ENCODE peak calls at places on chromosome 17, in four cellular contexts. W is HL-60, A is GM12878, O is K562. U is an unnamed sample.

GRCh38 chr17:68694791-68695485 is 93.8 kb upstream of the FAM20A start:
- DNase-seq in W (no peak), A (no peak), O (no peak), U (no peak)

GRCh38 chr17:57566724-57567123 is 178.4 kb downstream of the CCDC182 start:
- DNase-seq in W (no peak), A (no peak), O (no peak), U (no peak)

GRCh38 chr17:11980813-11981212 is 16.5 kb downstream of the ZNF18 start:
- DNase-seq in W (no peak), A (no peak), O (no peak), U (no peak)

GRCh38 chr17:39593371-39593770 is 14.3 kb downstream of the NEUROD2 start:
- DNase-seq in W (no peak), A (no peak), O (no peak), U (no peak)

GRCh38 chr17:50279181-50279526 is 4.9 kb downstream of the TMEM92 start:
- DNase-seq in W (no peak), A (no peak), O (no peak), U (no peak)

GRCh38 chr17:12342609-12343248 is 322.1 kb downstream of the MAP2K4 start:
- DNase-seq in W (peak), A (no peak), O (peak), U (peak)

GRCh38 chr17:75842411-75842810 is 1.8 kb downstream of the UNC13D start:
- DNase-seq in W (no peak), A (no peak), O (no peak), U (no peak)

GRCh38 chr17:41973457-41973856 is 6.9 kb downstream of the CNP start:
- DNase-seq in W (no peak), A (no peak), O (no peak), U (no peak)

GRCh38 chr17:12977008-12977751 is 40.6 kb downstream of the ELAC2 start:
- DNase-seq in W (no peak), A (no peak), O (no peak), U (no peak)

GRCh38 chr17:17454276-17454675 is 22.5 kb upstream of the MED9 start:
- DNase-seq in W (no peak), A (no peak), O (no peak), U (no peak)

GRCh38 chr17:75941442-75941819 is 589 bp upstream of the FBF1 start:
- DNase-seq in W (no peak), A (no peak), O (no peak), U (no peak)

GRCh38 chr17:50275279-50275678 is 1.0 kb downstream of the TMEM92 start:
- DNase-seq in W (no peak), A (no peak), O (no peak), U (no peak)

GRCh38 chr17:64115871-64116534 is 13.9 kb downstream of the ERN1 start:
- DNase-seq in W (no peak), A (no peak), O (no peak), U (no peak)

GRCh38 chr17:76368545-76368944 is 14.8 kb upstream of the PRPSAP1 start:
- DNase-seq in W (no peak), A (no peak), O (no peak), U (no peak)

GRCh38 chr17:65323055-65323454 is 185.9 kb downstream of the RGS9 start:
- DNase-seq in W (no peak), A (no peak), O (peak), U (no peak)

GRCh38 chr17:42101513-42102292 is 3.4 kb upstream of the ZNF385C start:
- DNase-seq in W (peak), A (no peak), O (peak), U (peak)

GRCh38 chr17:2893422-2893914 is 97.2 kb downstream of the RAP1GAP2 start:
- DNase-seq in W (no peak), A (no peak), O (no peak), U (no peak)

DNA sequence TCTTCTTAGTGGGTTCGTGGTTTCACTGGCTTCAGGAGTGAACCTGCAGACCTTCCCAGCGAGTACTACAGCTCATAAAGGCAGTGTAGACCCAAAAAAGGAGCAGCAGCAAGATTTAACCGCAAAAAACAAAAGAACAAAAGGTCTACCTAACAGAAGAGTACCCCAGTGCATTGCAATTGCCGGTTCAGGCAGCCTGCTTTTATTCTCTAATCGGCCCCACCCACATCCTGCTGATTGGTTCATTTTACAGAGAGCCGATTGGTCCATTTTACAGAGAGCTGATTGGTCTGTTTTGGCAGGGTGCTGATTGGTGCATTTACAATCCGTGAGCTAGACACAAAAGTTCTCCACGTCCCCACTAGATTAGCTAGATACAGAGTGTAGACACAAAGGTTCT is 2.0 kb upstream of the ARRB2 start:
- DNase-seq in W (peak), A (no peak), O (no peak), U (no peak)
- TF ChIP-seq SPI1 in W (no peak), A (no peak), O (no peak), U (no peak)

GRCh38 chr17:6508026-6508425 is 48.3 kb downstream of the PITPNM3 start:
- DNase-seq in W (no peak), A (no peak), O (no peak), U (no peak)
- TF ChIP-seq SPI1 in W (no peak), A (no peak), O (no peak), U (no peak)

DNA sequence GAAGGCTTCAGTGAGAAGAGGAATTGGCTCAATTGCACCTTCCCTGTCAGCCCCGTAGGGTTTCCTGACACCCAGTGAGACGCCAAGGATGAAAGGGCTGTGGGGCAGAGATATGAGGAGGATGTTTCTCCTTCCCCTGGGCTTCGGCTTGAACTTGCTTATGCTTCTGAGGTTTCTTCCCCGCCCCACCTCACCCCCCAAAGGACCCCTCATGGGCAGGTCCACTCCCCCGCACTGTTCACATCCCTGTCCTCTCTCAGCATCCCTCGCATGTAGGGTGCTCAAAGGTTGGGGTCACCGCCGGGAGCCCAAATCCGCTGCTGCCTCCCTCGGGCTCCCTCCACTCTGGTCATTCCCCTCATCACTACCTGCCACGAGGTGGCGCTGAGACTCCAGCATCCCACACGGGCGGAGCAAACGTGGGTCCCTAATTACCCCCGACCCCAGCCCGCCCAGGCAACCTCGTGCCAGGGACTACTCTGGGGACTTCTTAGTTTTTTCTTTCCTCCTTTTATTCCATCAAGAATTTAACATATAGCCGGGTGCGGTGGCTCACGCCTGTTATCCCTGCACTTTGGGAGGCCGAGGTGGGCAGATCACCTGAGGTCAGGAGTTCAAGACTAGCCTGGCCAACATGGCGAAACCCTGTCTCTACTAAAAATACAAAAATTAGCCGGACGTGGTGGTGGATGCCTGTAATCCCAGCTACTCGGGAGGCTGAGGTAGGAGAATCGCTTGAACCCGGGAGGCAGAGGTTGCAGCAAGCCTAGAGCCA is 3.3 kb upstream of the TRARG1 start:
- DNase-seq in W (peak), A (no peak), O (peak), U (peak)
- TF ChIP-seq SPI1 in W (no peak), A (no peak), O (no peak), U (no peak)

DNA sequence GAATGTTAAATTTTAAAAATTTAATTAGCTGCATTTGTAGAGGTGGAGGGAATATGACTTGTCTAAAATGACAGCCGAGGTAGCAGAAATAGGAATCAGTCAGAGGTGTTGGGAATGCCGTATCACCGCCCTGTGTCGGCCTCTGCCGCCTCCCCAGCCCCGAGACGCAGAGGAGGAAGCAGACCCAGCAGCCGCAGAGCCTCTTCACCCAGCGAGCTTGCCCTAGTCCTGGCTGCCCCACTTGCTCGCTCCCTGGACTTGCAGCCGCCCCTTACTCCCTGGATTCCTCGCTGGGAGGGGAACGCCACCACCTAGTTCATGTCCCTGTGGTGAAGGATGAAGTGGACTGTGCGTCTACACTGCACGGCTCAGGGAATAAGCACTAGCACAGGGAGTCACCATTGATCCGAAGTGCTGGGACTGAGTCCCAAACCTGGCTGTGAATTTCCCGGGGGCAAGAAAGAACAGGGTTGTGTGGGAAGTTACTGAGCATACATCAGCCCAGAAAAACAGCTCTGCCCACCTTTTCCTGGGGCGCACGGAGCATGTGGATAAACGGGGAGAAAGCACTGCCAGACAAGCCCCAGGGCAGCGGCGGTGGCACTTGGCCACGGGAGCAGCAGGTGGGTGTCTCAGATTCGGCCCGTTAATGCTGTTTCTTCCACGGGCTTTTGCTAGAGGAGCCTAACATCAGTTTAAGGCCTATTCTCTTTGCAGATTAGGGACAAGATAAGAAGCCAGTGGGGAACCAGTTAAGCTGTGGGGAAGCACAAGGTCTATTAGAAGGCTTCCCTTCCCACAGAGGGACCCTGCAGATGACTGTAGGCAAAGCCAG is 76.9 kb downstream of the RPTOR start:
- DNase-seq in W (no peak), A (no peak), O (no peak), U (no peak)
- TF ChIP-seq SPI1 in W (no peak), A (no peak), O (no peak), U (no peak)

GRCh38 chr17:20944014-20944905 is 98.6 kb downstream of the USP22 start:
- DNase-seq in W (no peak), A (no peak), O (no peak), U (no peak)
- TF ChIP-seq SPI1 in W (no peak), A (no peak), O (no peak), U (no peak)

GRCh38 chr17:37488009-37488604 is 1.6 kb upstream of the DUSP14 start:
- DNase-seq in W (peak), A (no peak), O (peak), U (no peak)
- TF ChIP-seq SPI1 in W (peak), A (no peak), O (peak), U (no peak)

GRCh38 chr17:81419886-81420768 is 24.9 kb downstream of the BAHCC1 start:
- DNase-seq in W (no peak), A (no peak), O (no peak), U (no peak)
- TF ChIP-seq SPI1 in W (no peak), A (no peak), O (no peak), U (no peak)

GRCh38 chr17:32277284-32277683 is 11.7 kb downstream of the RHBDL3 start:
- DNase-seq in W (no peak), A (no peak), O (no peak), U (no peak)

GRCh38 chr17:32274101-32274500 is 8.5 kb downstream of the RHBDL3 start:
- DNase-seq in W (no peak), A (no peak), O (no peak), U (no peak)

GRCh38 chr17:32275060-32276042 is 9.7 kb downstream of the RHBDL3 start:
- DNase-seq in W (peak), A (no peak), O (peak), U (no peak)

GRCh38 chr17:32276217-32276616 is 10.6 kb downstream of the RHBDL3 start:
- DNase-seq in W (peak), A (no peak), O (no peak), U (no peak)

DNA sequence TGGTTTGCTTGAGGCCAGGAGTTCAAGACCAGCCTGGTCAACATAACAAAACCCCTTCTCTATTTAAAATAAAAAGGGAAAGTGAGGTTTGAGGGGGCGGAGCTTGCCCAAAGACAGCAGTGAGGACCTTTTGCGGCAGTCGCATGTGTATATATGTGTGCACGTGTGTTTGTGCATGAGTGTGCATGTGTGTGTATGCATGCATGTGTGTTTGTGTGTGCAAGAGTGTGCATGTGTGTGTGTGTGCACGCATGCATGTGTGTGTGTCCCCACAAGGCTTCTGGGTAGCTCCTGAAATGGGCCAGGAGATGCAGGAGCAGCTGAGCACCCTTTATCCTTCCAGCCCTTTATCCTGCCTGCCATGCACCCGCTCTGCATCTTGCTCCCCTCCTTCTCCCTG is 9.0 kb downstream of the RHBDL3 start:
- DNase-seq in W (no peak), A (no peak), O (no peak), U (no peak)
- TF ChIP-seq SPI1 in W (no peak), A (no peak), O (no peak), U (no peak)

U was measured in GM12891.